ENCODE peak calls at places on chromosomes 13 and 19, in eight cellular contexts. C is stomach; I is iPS DF 19.7; J is stimulated activated CD8-positive, alpha-beta memory T cell treated with anti-CD3 and anti-CD28 coated beads, Interleukin-2, amount 100 ng/mL, for 1 hour; L is fibroblast of villous mesenchyme; A is brain microvascular endothelial cell; M is left kidney; G is body of pancreas. W is an unnamed sample.

GRCh38 chr13:40340368-40341085 is 325.9 kb downstream of the FOXO1 start:
- DNase-seq in A (no peak), M (no peak), I (no peak), G (peak), L (peak), J (no peak), C (no peak), W (peak)

GRCh38 chr13:70188567-70188966 is 80.3 kb upstream of the KLHL1 start:
- DNase-seq in M (no peak), C (no peak), A (no peak), I (no peak), J (no peak), G (peak), L (no peak), W (no peak)

GRCh38 chr19:6887326-6887725 is at the start of gene ADGRE1:
- DNase-seq in C (no peak), L (no peak), I (no peak), M (no peak), J (no peak), A (no peak), G (peak), W (no peak)

GRCh38 chr13:49356224-49356623 is 87.6 kb downstream of the CAB39L start:
- DNase-seq in I (no peak), M (no peak), G (no peak), L (peak), C (no peak), J (no peak), A (peak), W (peak)

GRCh38 chr13:110092869-110093268 is 214.1 kb downstream of the COL4A1 start:
- DNase-seq in C (no peak), J (no peak), M (no peak), I (no peak), L (no peak), A (peak), G (no peak), W (peak)

GRCh38 chr19:17063412-17063811 is 11.8 kb downstream of the HAUS8 start:
- DNase-seq in L (no peak), I (no peak), G (no peak), M (no peak), C (no peak), J (no peak), A (no peak), W (no peak)

GRCh38 chr13:51000576-51001260 is 91.1 kb downstream of the RNASEH2B start:
- DNase-seq in C (no peak), G (peak), L (peak), M (peak), A (no peak), J (no peak), I (no peak), W (no peak)

GRCh38 chr19:12834976-12835757 is 788 bp upstream of the RTBDN start:
- DNase-seq in I (no peak), L (no peak), G (peak), A (no peak), M (peak), C (peak), J (no peak), W (no peak)

GRCh38 chr13:32905864-32906180 is 110.4 kb upstream of the KL start:
- DNase-seq in C (no peak), A (no peak), G (peak), M (peak), L (no peak), J (no peak), I (no peak), W (no peak)

GRCh38 chr19:47231215-47232054 is 436 bp upstream of the BBC3 start:
- DNase-seq in M (peak), L (peak), G (peak), I (no peak), J (peak), C (peak), A (peak), W (peak)

GRCh38 chr13:52125547-52125946 is 3.3 kb downstream of the NEK5 start:
- DNase-seq in I (no peak), M (no peak), L (no peak), A (no peak), J (no peak), G (no peak), C (no peak), W (no peak)

GRCh38 chr19:32397736-32398135 is 7.8 kb upstream of the DPY19L3 start:
- DNase-seq in M (no peak), A (peak), J (no peak), I (no peak), L (peak), C (no peak), G (no peak), W (no peak)

GRCh38 chr19:35963514-35963913 is 27.3 kb downstream of the LRFN3 start:
- DNase-seq in M (peak), L (peak), G (peak), A (peak), J (no peak), I (no peak), C (no peak), W (peak)

GRCh38 chr13:78326608-78327007 is 276.7 kb downstream of the POU4F1 start:
- DNase-seq in L (no peak), M (no peak), C (no peak), A (no peak), I (no peak), J (no peak), G (no peak), W (no peak)

GRCh38 chr13:52067237-52067636 is 42.7 kb downstream of the UTP14C start:
- DNase-seq in A (no peak), G (no peak), M (no peak), I (no peak), J (no peak), C (no peak), L (no peak), W (peak)

GRCh38 chr13:24232037-24232436 is 71.5 kb downstream of the SPATA13 start:
- DNase-seq in I (no peak), C (no peak), L (no peak), M (no peak), G (no peak), J (no peak), A (no peak), W (no peak)

W was measured in foreskin melanocyte.